ENCODE peak calls at places on chromosomes 7 and 10, in four cellular contexts. One of them, this sample, is unnamed.

GRCh38 chr10:98225000-98225399 is 43.0 kb downstream of the LOXL4 start:
- DNase-seq in HepG2: no peak
- DNase-seq in H1: no peak
- DNase-seq in K562: no peak
- DNase-seq in this sample: no peak

GRCh38 chr7:20217193-20217948 is at the start of gene MACC1:
- DNase-seq in K562: peak
- DNase-seq in HepG2: no peak
- DNase-seq in H1: peak
- DNase-seq in this sample: peak

GRCh38 chr10:29804025-29804852 is 169.5 kb upstream of the SVIL start:
- DNase-seq in K562: no peak
- DNase-seq in H1: no peak
- DNase-seq in HepG2: peak
- DNase-seq in this sample: no peak

GRCh38 chr7:11701829-11702560 is 130.0 kb downstream of the THSD7A start:
- DNase-seq in K562: no peak
- DNase-seq in H1: no peak
- DNase-seq in HepG2: no peak
- DNase-seq in this sample: no peak

GRCh38 chr7:87226495-87226894 is 7.0 kb upstream of the TMEM243 start:
- DNase-seq in H1: no peak
- DNase-seq in HepG2: no peak
- DNase-seq in K562: no peak
- DNase-seq in this sample: no peak

GRCh38 chr10:98587156-98587555 is 140.4 kb upstream of the HPS1 start:
- DNase-seq in K562: no peak
- DNase-seq in HepG2: no peak
- DNase-seq in H1: no peak
- DNase-seq in this sample: no peak

GRCh38 chr7:34823650-34824258 is 165.7 kb downstream of the NPSR1 start:
- DNase-seq in K562: peak
- DNase-seq in HepG2: peak
- DNase-seq in H1: peak
- DNase-seq in this sample: no peak

GRCh38 chr10:78149193-78149592 is 115.5 kb downstream of the RPS24 start:
- DNase-seq in HepG2: no peak
- DNase-seq in H1: no peak
- DNase-seq in K562: no peak
- DNase-seq in this sample: no peak

GRCh38 chr10:70815504-70816219 is at the start of gene SGPL1:
- DNase-seq in H1: peak
- DNase-seq in K562: peak
- DNase-seq in HepG2: peak
- DNase-seq in this sample: peak

DNA sequence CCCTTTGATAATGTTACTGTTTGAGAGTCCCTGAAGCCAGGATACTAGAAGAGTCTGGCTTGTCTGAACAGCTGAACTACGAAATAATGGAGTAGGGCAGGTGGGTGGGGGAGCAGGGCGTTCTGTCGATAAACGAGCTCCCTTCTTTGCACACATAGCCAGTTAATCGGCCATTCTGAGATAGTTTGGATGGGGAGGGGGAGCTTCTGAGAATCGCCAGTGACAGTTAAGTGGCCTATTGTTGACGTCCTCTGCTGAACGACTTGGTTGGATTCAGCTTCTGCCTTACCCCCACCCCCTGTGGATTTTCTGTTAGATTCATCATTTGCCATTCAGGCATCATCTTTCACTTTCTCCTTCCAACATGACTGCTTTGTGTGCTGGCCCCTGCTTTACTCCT is 490 bp downstream of the CPA5 start:
- DNase-seq in HepG2: no peak
- DNase-seq in H1: no peak
- DNase-seq in K562: no peak
- DNase-seq in this sample: no peak
- TF ChIP-seq ZNF274 in HepG2: no peak
- TF ChIP-seq ZNF274 in H1: no peak
- TF ChIP-seq ZNF274 in K562: no peak
- TF ChIP-seq ZNF274 in this sample: no peak

GRCh38 chr10:74610299-74610698 is 216.1 kb upstream of the KAT6B start:
- DNase-seq in HepG2: no peak
- DNase-seq in H1: no peak
- DNase-seq in K562: no peak
- DNase-seq in this sample: no peak
- TF ChIP-seq CBX5 in HepG2: no peak
- TF ChIP-seq CBX5 in H1: no peak
- TF ChIP-seq CBX5 in K562: no peak
- TF ChIP-seq CBX5 in this sample: no peak

DNA sequence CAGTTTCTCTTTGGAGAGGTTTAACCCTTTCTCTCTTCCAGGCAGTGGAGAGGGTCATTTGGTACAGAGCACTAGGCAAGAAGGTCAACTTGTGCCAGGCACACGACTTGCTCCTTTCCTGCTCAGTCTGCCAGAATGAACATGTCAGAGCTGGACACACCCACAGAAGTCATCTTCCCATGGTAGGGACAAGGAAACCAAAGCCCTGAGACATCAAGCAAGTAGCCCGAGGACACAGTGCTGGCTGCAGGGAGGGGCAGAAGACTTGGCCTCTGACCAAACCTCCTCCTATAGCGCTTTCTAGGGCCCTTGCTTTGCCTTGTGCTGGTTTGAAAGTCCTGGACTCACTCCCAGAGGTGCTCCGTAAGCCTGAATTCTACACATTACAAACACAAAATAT is 89.3 kb downstream of the ATXN7L1 start:
- DNase-seq in H1: no peak
- DNase-seq in K562: no peak
- DNase-seq in HepG2: no peak
- DNase-seq in this sample: no peak
- TF ChIP-seq ZNF274 in H1: no peak
- TF ChIP-seq ZNF274 in K562: no peak
- TF ChIP-seq ZNF274 in HepG2: no peak
- TF ChIP-seq ZNF274 in this sample: no peak

DNA sequence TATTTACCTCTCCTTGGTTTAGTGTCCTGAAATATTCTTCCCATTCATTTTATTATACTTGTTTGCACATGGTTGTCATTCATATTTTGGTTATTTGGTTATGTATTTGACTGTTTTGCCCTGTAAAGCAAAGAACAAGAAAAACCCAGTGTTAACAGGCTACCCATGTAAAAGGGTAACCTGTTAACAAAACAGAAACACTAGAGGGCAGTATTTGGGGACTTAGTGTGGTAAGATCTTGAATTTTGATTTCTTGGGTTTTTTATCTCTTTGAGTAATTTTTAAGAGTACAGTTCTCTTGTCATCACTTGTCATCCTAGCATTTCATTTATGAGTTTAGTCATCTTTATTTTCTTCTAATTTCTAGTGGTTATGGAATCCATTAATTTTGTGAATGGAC is 51.3 kb downstream of the POLL start:
- DNase-seq in HepG2: peak
- DNase-seq in K562: peak
- DNase-seq in H1: no peak
- DNase-seq in this sample: no peak
- TF ChIP-seq CBX5 in HepG2: no peak
- TF ChIP-seq CBX5 in K562: no peak
- TF ChIP-seq CBX5 in H1: no peak
- TF ChIP-seq CBX5 in this sample: no peak

GRCh38 chr7:137825489-137825888 is 21.3 kb downstream of the DGKI start:
- DNase-seq in H1: no peak
- DNase-seq in HepG2: no peak
- DNase-seq in K562: no peak
- DNase-seq in this sample: no peak
- TF ChIP-seq ZNF274 in H1: no peak
- TF ChIP-seq ZNF274 in HepG2: no peak
- TF ChIP-seq ZNF274 in K562: no peak
- TF ChIP-seq ZNF274 in this sample: no peak

GRCh38 chr7:28922618-28923331 is 35.4 kb downstream of the TRIL start:
- DNase-seq in HepG2: peak
- DNase-seq in H1: peak
- DNase-seq in K562: peak
- DNase-seq in this sample: no peak

GRCh38 chr7:28931565-28931964 is 26.6 kb downstream of the TRIL start:
- DNase-seq in H1: no peak
- DNase-seq in K562: no peak
- DNase-seq in HepG2: no peak
- DNase-seq in this sample: no peak

GRCh38 chr7:28921822-28922221 is 36.3 kb downstream of the TRIL start:
- DNase-seq in H1: no peak
- DNase-seq in K562: peak
- DNase-seq in HepG2: peak
- DNase-seq in this sample: no peak

DNA sequence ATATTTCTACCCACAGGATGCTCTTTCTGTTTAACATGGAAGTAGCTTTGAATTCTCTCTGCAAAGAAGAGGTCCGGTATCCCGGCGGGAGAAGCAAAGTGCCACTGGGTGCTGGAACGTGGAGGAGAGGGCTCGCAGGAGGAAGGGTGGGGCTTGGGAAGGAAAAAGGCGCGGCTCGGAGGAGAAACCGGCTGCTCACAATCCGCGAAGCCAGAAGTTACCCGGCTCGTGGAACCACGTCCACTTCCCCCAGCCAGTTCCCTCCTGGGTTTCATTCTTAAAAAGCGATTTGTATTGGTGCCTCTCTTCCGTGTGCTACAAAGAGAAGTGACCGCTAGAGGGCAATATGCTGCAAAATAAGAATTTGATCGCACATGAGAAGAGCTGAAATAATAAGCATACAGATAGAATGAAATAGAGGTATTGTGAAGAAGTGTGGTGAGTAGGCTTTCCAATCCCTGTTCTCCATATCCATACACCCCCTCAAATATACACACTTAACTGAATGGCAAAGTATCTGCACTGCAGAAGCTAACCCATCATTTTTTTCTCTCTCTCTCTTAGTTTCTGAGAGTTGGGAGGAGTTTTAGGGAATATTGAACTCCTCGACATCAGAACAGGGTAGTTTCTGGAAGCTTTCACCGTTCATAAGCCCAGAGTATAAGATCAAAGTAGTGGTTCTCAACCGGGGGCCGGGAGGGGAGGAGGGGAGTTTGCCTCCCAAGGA is 31.1 kb downstream of the TRIL start:
- DNase-seq in K562: peak
- DNase-seq in HepG2: peak
- DNase-seq in H1: peak
- DNase-seq in this sample: peak
- TF ChIP-seq CBX5 in K562: no peak
- TF ChIP-seq CBX5 in HepG2: no peak
- TF ChIP-seq CBX5 in H1: no peak
- TF ChIP-seq CBX5 in this sample: no peak

GRCh38 chr10:86311176-86311575 is 55.4 kb downstream of the GRID1 start:
- DNase-seq in H1: no peak
- DNase-seq in HepG2: no peak
- DNase-seq in K562: peak
- DNase-seq in this sample: no peak
- TF ChIP-seq ZNF274 in H1: no peak
- TF ChIP-seq ZNF274 in HepG2: no peak
- TF ChIP-seq ZNF274 in K562: no peak
- TF ChIP-seq ZNF274 in this sample: no peak

GRCh38 chr10:124865676-124866075 is 64.1 kb downstream of the ABRAXAS2 start:
- DNase-seq in H1: no peak
- DNase-seq in HepG2: no peak
- DNase-seq in K562: no peak
- DNase-seq in this sample: no peak

GRCh38 chr10:124860426-124860825 is 58.8 kb downstream of the ABRAXAS2 start:
- DNase-seq in H1: no peak
- DNase-seq in HepG2: no peak
- DNase-seq in K562: no peak
- DNase-seq in this sample: no peak

GRCh38 chr10:124866812-124867211 is 65.2 kb downstream of the ABRAXAS2 start:
- DNase-seq in K562: no peak
- DNase-seq in H1: no peak
- DNase-seq in HepG2: no peak
- DNase-seq in this sample: no peak

GRCh38 chr10:124867304-124867703 is 65.7 kb downstream of the ABRAXAS2 start:
- DNase-seq in H1: no peak
- DNase-seq in HepG2: no peak
- DNase-seq in K562: no peak
- DNase-seq in this sample: no peak

GRCh38 chr10:124864421-124865193 is 63.0 kb downstream of the ABRAXAS2 start:
- DNase-seq in H1: no peak
- DNase-seq in K562: no peak
- DNase-seq in HepG2: peak
- DNase-seq in this sample: no peak
- TF ChIP-seq CBX5 in H1: no peak
- TF ChIP-seq CBX5 in K562: no peak
- TF ChIP-seq CBX5 in HepG2: no peak
- TF ChIP-seq CBX5 in this sample: no peak

GRCh38 chr7:37826825-37827224 is 21.6 kb upstream of the NME8 start:
- DNase-seq in K562: no peak
- DNase-seq in HepG2: no peak
- DNase-seq in H1: no peak
- DNase-seq in this sample: no peak
- TF ChIP-seq ZNF274 in K562: no peak
- TF ChIP-seq ZNF274 in HepG2: no peak
- TF ChIP-seq ZNF274 in H1: no peak
- TF ChIP-seq ZNF274 in this sample: no peak

DNA sequence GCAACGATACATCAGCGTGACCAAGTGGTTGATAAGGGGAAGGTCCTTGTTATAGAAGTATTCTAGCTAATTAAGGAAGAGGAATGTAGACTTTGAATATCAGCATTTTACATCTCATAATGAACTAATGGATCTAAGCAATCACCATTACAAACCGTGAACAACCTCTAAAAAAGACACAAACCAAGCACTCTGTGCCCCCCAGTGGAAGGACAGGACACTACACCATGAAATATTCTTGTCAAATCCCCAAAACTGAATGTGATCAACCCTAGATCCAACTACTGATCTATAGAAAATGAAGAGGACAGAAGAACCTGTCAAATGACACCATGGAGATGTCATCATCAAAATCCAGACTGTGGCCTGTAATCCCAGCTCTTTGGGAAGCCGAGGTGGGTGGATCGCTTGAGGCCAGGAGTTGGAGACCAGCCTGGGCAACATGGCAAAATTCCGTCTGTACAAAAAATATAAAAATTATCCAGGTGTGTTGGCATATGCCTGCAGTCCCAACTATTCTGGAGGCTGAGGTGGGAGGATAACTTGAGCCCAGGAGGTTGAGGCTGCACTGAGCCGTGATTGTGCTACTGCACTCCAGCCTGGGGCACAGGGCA is 111.3 kb upstream of the CARD11 start:
- DNase-seq in H1: no peak
- DNase-seq in HepG2: peak
- DNase-seq in K562: peak
- DNase-seq in this sample: peak
- TF ChIP-seq CBX5 in H1: no peak
- TF ChIP-seq CBX5 in HepG2: no peak
- TF ChIP-seq CBX5 in K562: no peak
- TF ChIP-seq CBX5 in this sample: no peak